ENCODE peak calls at places on chromosomes 13 and 19, in four cellular contexts. R is IMR-90, W is H9, Y is H1. H is an unnamed sample.

GRCh38 chr19:32866564-32867265 is 2.9 kb downstream of the SLC7A9 start:
- DNase-seq in R (no peak), W (peak; percentile 37), Y (no peak), H (peak; percentile 13)

GRCh38 chr13:33322474-33322827 is 36.9 kb upstream of the STARD13 start:
- DNase-seq in W (no peak), R (peak; percentile 95), Y (no peak), H (no peak)

GRCh38 chr19:45615795-45616708 is 14.0 kb upstream of the GPR4 start:
- DNase-seq in W (peak; percentile 98), R (peak; percentile 80), Y (peak; percentile 98), H (peak; percentile 100)

GRCh38 chr13:93450761-93451160 is 224.2 kb downstream of the GPC6 start:
- DNase-seq in W (no peak), Y (no peak), R (no peak), H (no peak)

GRCh38 chr13:69243366-69243765 is 864.3 kb upstream of the ATXN8OS start:
- DNase-seq in W (no peak), R (no peak), Y (no peak), H (peak; percentile 6)

GRCh38 chr13:94858856-94859811 is 146.8 kb upstream of the SOX21 start:
- DNase-seq in W (peak; percentile 39), Y (no peak), R (peak; percentile 5), H (peak; percentile 8)

GRCh38 chr19:45200614-45201013 is 22.0 kb downstream of the BLOC1S3 start:
- DNase-seq in Y (no peak), R (peak; percentile 57), W (peak; percentile 73), H (peak; percentile 75)

GRCh38 chr19:10587022-10587838 is at the start of gene AP1M2:
- DNase-seq in W (peak; percentile 85), Y (peak; percentile 53), R (no peak), H (peak; percentile 58)

GRCh38 chr13:92297971-92298942 is 899.8 kb downstream of the GPC5 start:
- DNase-seq in R (no peak), W (peak; percentile 43), Y (no peak), H (peak; percentile 49)

GRCh38 chr13:31846984-31847752 is 107.8 kb downstream of the RXFP2 start:
- DNase-seq in Y (no peak), R (no peak), W (no peak), H (peak; percentile 29)

GRCh38 chr19:38977445-38978314 is 2.1 kb upstream of the FBXO17 start:
- DNase-seq in W (no peak), R (peak; percentile 50), Y (no peak), H (no peak)

GRCh38 chr13:46492946-46493345 is 60.0 kb upstream of the LRCH1 start:
- DNase-seq in Y (no peak), W (no peak), R (peak; percentile 48), H (peak; percentile 66)

GRCh38 chr19:45800009-45800553 is 7.4 kb upstream of the DMWD start:
- DNase-seq in W (no peak), R (peak; percentile 71), Y (no peak), H (peak; percentile 72)

GRCh38 chr13:112664501-112665203 is 25.2 kb upstream of the ATP11A start:
- DNase-seq in W (peak; percentile 18), R (peak; percentile 47), Y (no peak), H (no peak)

GRCh38 chr19:51681286-51681956 is 11.7 kb upstream of the SPACA6 start:
- DNase-seq in Y (no peak), R (peak; percentile 27), W (no peak), H (peak; percentile 14)

GRCh38 chr13:59710416-59710815 is 453.3 kb downstream of the DIAPH3 start:
- DNase-seq in W (no peak), Y (no peak), R (no peak), H (no peak)

GRCh38 chr13:33612641-33613638 is 205.0 kb upstream of the RFC3 start:
- DNase-seq in W (no peak), Y (no peak), R (no peak), H (no peak)

GRCh38 chr19:13986348-13986904 is 19.7 kb downstream of the RFX1 start:
- DNase-seq in Y (peak; percentile 68), W (peak; percentile 93), R (peak; percentile 72), H (peak; percentile 93)

GRCh38 chr19:29325241-29325975 is 112.5 kb upstream of the UQCRFS1 start:
- DNase-seq in W (no peak), Y (no peak), R (no peak), H (no peak)

GRCh38 chr19:5083547-5083965 is 114.6 kb downstream of the KDM4B start:
- DNase-seq in W (no peak), Y (no peak), R (no peak), H (peak; percentile 34)

GRCh38 chr13:65710514-65710913 is 1519.6 kb downstream of the PCDH9 start:
- DNase-seq in W (no peak), Y (no peak), R (no peak), H (no peak)
- H4K5ac ChIP-seq in W (no peak overlapping the region), Y (no peak overlapping the region), R (no peak overlapping the region), H (no peak overlapping the region)

GRCh38 chr19:1167687-1168561 is 6.1 kb downstream of the SBNO2 start:
- DNase-seq in W (no peak), Y (no peak), R (no peak), H (no peak)
- H2BK15ac ChIP-seq in W (no peak overlapping the region), Y (peak overlapping the region; percentile 8), R (no peak overlapping the region), H (no peak overlapping the region)

GRCh38 chr19:35913589-35913988 is 5.5 kb upstream of the TYROBP start:
- DNase-seq in R (peak; percentile 80), W (no peak), Y (no peak), H (no peak)

GRCh38 chr19:35909684-35910035 is 1.6 kb upstream of the TYROBP start:
- DNase-seq in Y (no peak), W (no peak), R (no peak), H (no peak)

GRCh38 chr19:35908977-35909683 is 1.0 kb upstream of the TYROBP start:
- DNase-seq in R (no peak), W (no peak), Y (no peak), H (no peak)

GRCh38 chr19:35911173-35911572 is 3.1 kb upstream of the TYROBP start:
- DNase-seq in W (peak; percentile 53), R (no peak), Y (no peak), H (peak; percentile 23)

DNA sequence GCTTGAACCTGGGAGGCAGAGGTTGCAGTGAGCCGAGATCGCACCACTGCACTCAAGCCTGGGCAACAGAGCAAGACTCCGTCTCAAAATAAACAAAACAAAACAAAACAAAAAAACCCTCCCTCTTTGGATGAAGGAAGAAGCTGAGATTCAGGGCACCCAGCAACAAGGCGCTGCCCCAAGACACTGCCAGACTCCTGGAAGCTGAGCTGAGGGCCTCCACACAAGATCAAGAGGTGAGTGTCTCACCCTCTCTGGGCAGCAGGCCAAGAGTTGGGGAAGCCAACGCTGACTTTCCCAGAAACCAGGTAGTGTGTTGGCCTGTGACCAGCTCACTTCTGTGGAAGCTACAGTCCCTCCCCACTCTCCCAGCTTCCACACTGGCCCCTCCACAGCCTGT is 3.7 kb upstream of the TYROBP start:
- DNase-seq in Y (no peak), W (no peak), R (peak; percentile 38), H (no peak)
- H4K5ac ChIP-seq in Y (no peak overlapping the region), W (no peak overlapping the region), R (no peak overlapping the region), H (no peak overlapping the region)

DNA sequence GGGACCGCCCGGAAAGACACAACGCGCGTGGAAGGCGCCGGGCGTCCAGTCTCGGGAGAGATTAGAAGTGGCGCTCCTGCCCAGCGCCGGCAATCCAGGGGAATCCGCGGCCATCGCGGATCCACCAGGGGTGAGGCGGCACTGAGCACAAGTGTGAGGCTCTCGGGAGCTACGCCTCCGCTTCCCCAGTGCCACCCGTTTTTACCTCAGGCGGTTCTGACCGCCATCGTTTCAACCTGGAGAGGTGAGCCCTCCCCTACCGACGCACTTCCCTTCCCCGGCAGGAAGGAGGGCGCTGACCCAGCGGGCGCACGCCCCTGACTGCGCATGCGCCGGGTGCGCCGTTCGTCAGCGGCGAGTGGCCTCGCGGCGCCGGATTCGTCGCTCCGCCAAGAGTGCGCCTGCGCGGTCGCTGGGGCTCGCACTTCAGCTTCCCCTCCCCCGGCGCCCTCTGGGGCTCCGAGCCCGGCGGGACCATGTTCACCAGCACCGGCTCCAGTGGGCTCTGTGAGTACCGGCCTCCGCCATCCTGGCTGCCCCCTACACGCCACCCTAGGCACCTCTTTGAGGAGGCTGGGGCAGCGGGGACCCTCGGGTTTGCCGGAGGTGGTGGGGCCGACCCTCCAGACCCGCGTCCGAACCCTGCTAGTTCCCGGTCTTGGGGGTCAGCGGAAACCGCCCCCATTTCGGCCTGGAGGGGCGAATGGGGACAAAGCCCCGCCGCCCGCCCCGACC is at the start of gene UBAC2:
- DNase-seq in W (peak; percentile 94), R (peak; percentile 91), Y (peak; percentile 90), H (peak; percentile 96)
- H2BK15ac ChIP-seq in W (no peak within 1 kb of the TSS), R (no peak within 1 kb of the TSS), Y (no peak within 1 kb of the TSS), H (no peak within 1 kb of the TSS)

GRCh38 chr13:30615851-30616311 is 1.8 kb upstream of the USPL1 start:
- DNase-seq in W (no peak), Y (no peak), R (peak; percentile 41), H (no peak)
- H4K5ac ChIP-seq in W (no peak overlapping the region), Y (peak overlapping the region; percentile 94), R (peak overlapping the region; percentile 86), H (no peak overlapping the region)

GRCh38 chr19:48633148-48634035 is 3.8 kb downstream of the DBP start:
- DNase-seq in W (no peak), R (no peak), Y (no peak), H (no peak)
- H2BK15ac ChIP-seq in W (no peak overlapping the region), R (peak overlapping the region; percentile 96), Y (peak overlapping the region; percentile 21), H (no peak overlapping the region)

H was measured in mesendoderm.